ENCODE peak calls at places on chromosomes 2 and 18, in six cellular contexts. B is CD4-positive, alpha-beta T cell; C is upper lobe of right lung; U is lower lobe of right lung; X is stimulated activated CD4-positive, alpha-beta T cell treated with anti-CD3 and anti-CD28 coated beads, Interleukin-15, amount 100 ng/mL, for 24 hours; T is spleen. N is an unnamed sample.

GRCh38 chr2:207775471-207775870 is 5.8 kb upstream of the FZD5 start:
- DNase-seq in T (no peak), X (no peak), U (no peak), B (no peak), C (no peak), N (no peak)

GRCh38 chr2:118387509-118387908 is 299.2 kb downstream of the INSIG2 start:
- DNase-seq in C (no peak), X (no peak), T (no peak), B (no peak), U (no peak), N (peak)

GRCh38 chr18:23553887-23554286 is 32.4 kb downstream of the NPC1 start:
- DNase-seq in B (no peak), T (no peak), X (no peak), U (no peak), C (no peak), N (no peak)

GRCh38 chr2:176554107-176555048 is 285.1 kb downstream of the MTX2 start:
- DNase-seq in T (no peak), B (no peak), C (no peak), X (peak), U (no peak), N (peak)

GRCh38 chr2:134866498-134867099 is 28.2 kb downstream of the ACMSD start:
- DNase-seq in B (no peak), C (no peak), X (no peak), T (no peak), U (no peak), N (peak)

GRCh38 chr2:219448776-219449476 is 14.3 kb downstream of the SPEG start:
- DNase-seq in B (no peak), U (no peak), X (peak), C (no peak), T (no peak), N (no peak)

GRCh38 chr2:24404582-24404981 is 44.2 kb upstream of the ITSN2 start:
- DNase-seq in U (no peak), B (no peak), T (no peak), X (no peak), C (no peak), N (peak)

GRCh38 chr2:33122726-33123125 is 176.0 kb downstream of the LTBP1 start:
- DNase-seq in C (no peak), T (no peak), X (no peak), U (no peak), B (no peak), N (no peak)

GRCh38 chr2:68134554-68134953 is 23.1 kb upstream of the PNO1 start:
- DNase-seq in U (no peak), C (no peak), B (no peak), T (no peak), X (no peak), N (no peak)

GRCh38 chr2:181273986-181274385 is 183.2 kb upstream of the ITGA4 start:
- DNase-seq in C (no peak), X (no peak), T (no peak), B (no peak), U (no peak), N (no peak)

GRCh38 chr2:68465081-68465916 is 1.8 kb downstream of the FBXO48 start:
- DNase-seq in X (peak), U (no peak), C (no peak), T (no peak), B (peak), N (peak)

GRCh38 chr2:220504890-220505564 is 877.6 kb downstream of the SLC4A3 start:
- DNase-seq in B (no peak), T (no peak), X (no peak), C (no peak), U (no peak), N (peak)

GRCh38 chr2:44744961-44745360 is 196.5 kb upstream of the SIX3 start:
- DNase-seq in X (no peak), B (no peak), U (no peak), C (no peak), T (no peak), N (no peak)

GRCh38 chr2:181466661-181467576 is 9.7 kb downstream of the ITGA4 start:
- DNase-seq in C (peak), U (peak), T (peak), X (peak), B (peak), N (peak)

GRCh38 chr18:23943104-23943503 is 71.5 kb upstream of the TTC39C start:
- DNase-seq in T (no peak), X (peak), B (no peak), U (no peak), C (no peak), N (no peak)

GRCh38 chr2:24779121-24779520 is 14.1 kb downstream of the PTRHD1 start:
- DNase-seq in B (no peak), U (no peak), X (no peak), T (no peak), C (no peak), N (no peak)

GRCh38 chr2:172101707-172102158 is 967 bp downstream of the DLX2 start:
- DNase-seq in X (peak), B (no peak), C (no peak), T (peak), U (no peak), N (no peak)

GRCh38 chr2:164981217-164981990 is 26.1 kb upstream of the SLC38A11 start:
- DNase-seq in T (no peak), C (no peak), B (no peak), U (no peak), X (no peak), N (peak)

GRCh38 chr2:235116885-235117492 is 165.2 kb downstream of the SH3BP4 start:
- DNase-seq in U (no peak), T (no peak), C (no peak), B (no peak), X (no peak), N (peak)

GRCh38 chr2:96330407-96330806 is 5.2 kb upstream of the NCAPH start:
- DNase-seq in B (no peak), T (no peak), C (no peak), X (no peak), U (no peak), N (peak)

GRCh38 chr2:151009437-151010175 is 252.1 kb downstream of the RBM43 start:
- DNase-seq in U (no peak), B (no peak), T (no peak), C (no peak), X (no peak), N (no peak)

GRCh38 chr2:108970369-108970768 is 18.7 kb downstream of the EDAR start:
- DNase-seq in T (no peak), B (no peak), C (no peak), U (no peak), X (no peak), N (no peak)

GRCh38 chr18:26476697-26477096 is 71.7 kb downstream of the KCTD1 start:
- DNase-seq in T (no peak), C (no peak), X (no peak), U (no peak), B (no peak), N (no peak)

GRCh38 chr2:221571391-221572179 is 519 bp downstream of the EPHA4 start:
- DNase-seq in X (peak), U (peak), C (peak), T (peak), B (peak), N (peak)

GRCh38 chr2:74530239-74531161 is 767 bp downstream of the HTRA2 start:
- DNase-seq in T (peak), B (peak), U (peak), X (peak), C (peak), N (peak)

GRCh38 chr18:56256659-56257058 is 381.7 kb downstream of the TXNL1 start:
- DNase-seq in T (no peak), C (no peak), B (no peak), U (no peak), X (no peak), N (no peak)

GRCh38 chr18:48827321-48828200 is 123.2 kb downstream of the SMAD7 start:
- DNase-seq in B (no peak), X (no peak), T (peak), C (peak), U (peak), N (peak)

GRCh38 chr2:233556756-233557736 is 9.5 kb downstream of the USP40 start:
- DNase-seq in C (no peak), U (no peak), X (no peak), B (no peak), T (no peak), N (peak)

GRCh38 chr18:69484699-69485396 is 84.2 kb downstream of the DOK6 start:
- DNase-seq in B (no peak), U (no peak), T (no peak), X (no peak), C (no peak), N (peak)

GRCh38 chr18:10035306-10035991 is 121.6 kb downstream of the VAPA start:
- DNase-seq in B (no peak), T (no peak), U (peak), C (peak), X (no peak), N (no peak)

GRCh38 chr2:235472443-235472842 is 21.4 kb upstream of the AGAP1 start:
- DNase-seq in B (no peak), T (no peak), X (no peak), C (no peak), U (no peak), N (no peak)

N was measured in iris pigment epithelial cell.